ENCODE peak calls at places on chromosomes 7 and 10, in nine cellular contexts. R, Z, I, F, J, V, B, T and H are unnamed samples. For H3K4me1, the result is how much of the 10 kb centered on the place peaks cover.

GRCh38 chr10:114900658-114901057 is 37.3 kb upstream of the TRUB1 start:
- DNase-seq in R (no peak), Z (no peak), I (no peak), F (no peak), J (no peak), V (no peak), B (no peak), T (no peak), H (no peak)

GRCh38 chr7:158035343-158035742 is 552.3 kb downstream of the PTPRN2 start:
- DNase-seq in R (no peak), Z (no peak), I (no peak), F (no peak), J (no peak), V (no peak), B (no peak), T (no peak), H (no peak)

GRCh38 chr7:105890290-105890997 is 14.0 kb upstream of the ATXN7L1 start:
- DNase-seq in R (no peak), Z (no peak), I (peak), F (no peak), J (peak), V (no peak), B (no peak), T (no peak), H (no peak)

GRCh38 chr10:59362991-59363390 is 642 bp upstream of the FAM13C start:
- DNase-seq in R (peak), Z (no peak), I (peak), F (peak), J (peak), V (no peak), B (peak), T (no peak), H (peak)

GRCh38 chr10:91987397-91988037 is 63.9 kb downstream of the BTAF1 start:
- DNase-seq in R (no peak), Z (no peak), I (no peak), F (no peak), J (no peak), V (no peak), B (peak), T (no peak), H (no peak)

GRCh38 chr10:122494833-122495232 is 33.5 kb downstream of the HTRA1 start:
- DNase-seq in R (no peak), Z (peak), I (peak), F (no peak), J (peak), V (no peak), B (no peak), T (peak), H (peak)

GRCh38 chr7:134024729-134025128 is 102.4 kb upstream of the LRGUK start:
- DNase-seq in R (no peak), Z (no peak), I (no peak), F (no peak), J (peak), V (no peak), B (peak), T (no peak), H (no peak)

GRCh38 chr7:36153571-36154097 is 580 bp downstream of the EEPD1 start:
- DNase-seq in R (peak), Z (no peak), I (no peak), F (no peak), J (no peak), V (no peak), B (no peak), T (no peak), H (peak)

GRCh38 chr10:69953851-69954250 is 98.8 kb upstream of the MACROH2A2 start:
- DNase-seq in R (no peak), Z (no peak), I (peak), F (no peak), J (no peak), V (no peak), B (no peak), T (no peak), H (no peak)

GRCh38 chr7:28890137-28890536 is 68.0 kb downstream of the TRIL start:
- DNase-seq in R (peak), Z (peak), I (no peak), F (no peak), J (no peak), V (no peak), B (no peak), T (no peak), H (no peak)

GRCh38 chr7:137080516-137081203 is 212.2 kb downstream of the CHRM2 start:
- DNase-seq in R (no peak), Z (no peak), I (no peak), F (no peak), J (peak), V (no peak), B (no peak), T (no peak), H (no peak)

GRCh38 chr10:119637631-119638030 is 13.5 kb upstream of the BAG3 start:
- DNase-seq in R (no peak), Z (no peak), I (no peak), F (no peak), J (no peak), V (no peak), B (no peak), T (no peak), H (no peak)

GRCh38 chr7:45937301-45937700 is 16.2 kb upstream of the IGFBP3 start:
- DNase-seq in R (no peak), Z (no peak), I (no peak), F (no peak), J (no peak), V (no peak), B (no peak), T (no peak), H (no peak)

GRCh38 chr10:124705817-124706461 is 38.2 kb downstream of the FAM53B start:
- DNase-seq in R (no peak), Z (no peak), I (no peak), F (no peak), J (no peak), V (no peak), B (no peak), T (no peak), H (no peak)

GRCh38 chr10:124703778-124704427 is 40.3 kb downstream of the FAM53B start:
- DNase-seq in R (no peak), Z (no peak), I (no peak), F (no peak), J (no peak), V (no peak), B (no peak), T (no peak), H (no peak)

GRCh38 chr10:124703372-124703771 is 40.8 kb downstream of the FAM53B start:
- DNase-seq in R (no peak), Z (no peak), I (no peak), F (no peak), J (no peak), V (no peak), B (no peak), T (no peak), H (no peak)

GRCh38 chr10:124705021-124705740 is 39.0 kb downstream of the FAM53B start:
- DNase-seq in R (no peak), Z (no peak), I (no peak), F (no peak), J (no peak), V (no peak), B (no peak), T (no peak), H (no peak)

GRCh38 chr10:124704428-124704805 is 39.8 kb downstream of the FAM53B start:
- DNase-seq in R (no peak), Z (no peak), I (no peak), F (no peak), J (no peak), V (no peak), B (no peak), T (no peak), H (no peak)
- H3K4me1 ChIP-seq in R (under half), Z (under half), I (under half), F (under half), J (under half), V (under half), B (under half), T (under half), H (under half)

GRCh38 chr7:155450828-155451521 is 7.0 kb upstream of the EN2 start:
- DNase-seq in R (peak), Z (no peak), I (no peak), F (no peak), J (no peak), V (no peak), B (no peak), T (no peak), H (no peak)

GRCh38 chr7:155450558-155450827 is 7.4 kb upstream of the EN2 start:
- DNase-seq in R (no peak), Z (no peak), I (no peak), F (no peak), J (no peak), V (no peak), B (no peak), T (no peak), H (no peak)

GRCh38 chr7:155449008-155449879 is 8.7 kb upstream of the EN2 start:
- DNase-seq in R (peak), Z (no peak), I (no peak), F (peak), J (no peak), V (no peak), B (no peak), T (no peak), H (no peak)

GRCh38 chr7:155448632-155449007 is 9.3 kb upstream of the EN2 start:
- DNase-seq in R (peak), Z (no peak), I (no peak), F (peak), J (no peak), V (no peak), B (no peak), T (no peak), H (no peak)

DNA sequence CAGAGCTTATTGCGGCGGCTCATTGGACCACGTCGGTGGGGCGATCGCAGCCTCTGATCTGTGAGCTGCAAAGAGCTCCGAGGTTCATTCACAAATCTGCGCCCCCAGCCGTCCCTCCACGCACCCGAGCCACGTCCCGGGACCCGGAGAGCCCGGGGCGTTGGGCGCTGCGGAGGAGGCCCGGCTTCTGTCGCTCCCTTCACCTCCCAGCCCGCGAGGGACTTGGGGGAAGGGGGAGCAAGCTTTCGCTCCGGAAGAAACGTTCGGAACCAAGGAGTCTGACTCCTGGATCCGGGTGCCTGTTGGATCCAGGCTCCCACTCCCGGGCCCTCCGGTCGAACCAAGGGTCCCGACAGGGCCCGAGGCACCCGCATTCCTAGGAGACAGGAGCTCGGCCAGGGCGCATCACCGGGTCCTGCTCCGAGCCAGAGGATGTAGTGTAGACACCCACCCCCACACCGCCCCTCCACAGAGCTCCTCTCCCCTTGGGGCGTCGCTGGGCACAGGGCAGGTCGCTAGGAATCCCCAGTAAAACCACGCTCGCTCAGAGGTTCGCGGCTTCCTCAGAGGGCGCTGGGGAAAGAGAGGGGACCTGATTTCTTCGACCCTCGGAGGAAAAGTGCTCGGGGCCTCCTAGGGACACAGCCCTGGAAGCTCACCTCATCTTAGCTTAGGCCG is 7.9 kb upstream of the EN2 start:
- DNase-seq in R (peak), Z (no peak), I (no peak), F (no peak), J (no peak), V (no peak), B (no peak), T (no peak), H (no peak)
- TF ChIP-seq EZH2 in R (peak), Z (no peak), I (no peak), F (peak), J (peak), V (peak), B (peak), T (no peak), H (no peak)

GRCh38 chr7:50315193-50315592 is 10.7 kb downstream of the IKZF1 start:
- DNase-seq in R (no peak), Z (no peak), I (no peak), F (no peak), J (no peak), V (no peak), B (no peak), T (no peak), H (no peak)
- H3K4me1 ChIP-seq in R (half or more), Z (under half), I (under half), F (under half), J (under half), V (under half), B (under half), T (under half), H (under half)

DNA sequence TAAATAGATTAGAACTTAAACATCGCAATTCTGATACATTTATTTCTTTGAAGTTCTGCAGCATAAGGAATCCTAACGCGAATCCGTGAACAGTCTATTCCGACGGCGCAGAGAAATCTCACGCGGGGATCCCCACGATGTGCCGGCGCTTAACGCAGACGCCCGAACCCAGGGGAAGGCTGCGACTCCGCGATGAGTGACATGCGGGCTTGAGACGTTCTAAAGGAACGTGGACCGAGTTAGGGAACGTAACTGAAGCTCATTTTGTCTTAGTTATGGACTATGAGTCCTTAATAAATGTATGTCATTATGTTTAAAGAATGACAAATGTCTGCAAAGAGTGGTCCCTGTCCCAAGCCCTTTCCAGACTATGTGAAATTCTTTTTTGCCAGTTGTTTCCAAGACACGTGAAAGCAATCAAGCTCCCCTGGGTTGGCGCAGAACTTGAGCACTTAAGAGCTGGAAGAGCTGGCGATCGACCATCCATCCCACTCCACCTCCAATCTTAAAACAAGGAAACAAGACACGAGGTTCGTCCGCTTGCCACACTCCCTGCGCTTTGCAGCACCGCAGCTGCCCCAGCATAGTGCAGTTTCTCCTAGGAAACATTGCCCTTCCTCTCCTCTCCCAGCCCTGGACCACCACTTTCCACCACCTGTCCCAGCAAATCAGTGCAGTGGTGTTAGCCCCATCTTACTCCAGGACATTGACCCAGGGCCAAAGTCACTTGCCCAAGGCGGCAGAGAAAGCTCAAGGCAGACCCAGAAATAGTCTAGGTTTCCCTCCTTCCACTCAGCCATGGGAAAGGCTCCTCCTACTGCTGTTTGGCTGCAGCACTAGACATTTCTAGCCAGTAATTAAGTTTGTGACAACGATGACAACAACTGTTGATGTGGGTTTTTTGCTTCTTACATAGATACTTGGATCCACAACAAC is 1.2 kb upstream of the PARD3 start:
- DNase-seq in R (peak), Z (peak), I (no peak), F (peak), J (peak), V (no peak), B (peak), T (no peak), H (peak)
- TF ChIP-seq EZH2 in R (peak), Z (no peak), I (no peak), F (peak), J (peak), V (no peak), B (no peak), T (no peak), H (no peak)

GRCh38 chr10:21401196-21401595 is 124.3 kb downstream of the SKIDA1 start:
- DNase-seq in R (no peak), Z (no peak), I (no peak), F (no peak), J (peak), V (no peak), B (no peak), T (no peak), H (no peak)
- H3K4me1 ChIP-seq in R (under half), Z (under half), I (under half), F (under half), J (under half), V (under half), B (under half), T (under half), H (under half)

GRCh38 chr7:26372738-26373137 is 81.1 kb downstream of the SNX10 start:
- DNase-seq in R (no peak), Z (no peak), I (no peak), F (no peak), J (no peak), V (no peak), B (no peak), T (no peak), H (no peak)
- TF ChIP-seq EZH2 in R (no peak), Z (no peak), I (no peak), F (no peak), J (no peak), V (no peak), B (no peak), T (no peak), H (no peak)

DNA sequence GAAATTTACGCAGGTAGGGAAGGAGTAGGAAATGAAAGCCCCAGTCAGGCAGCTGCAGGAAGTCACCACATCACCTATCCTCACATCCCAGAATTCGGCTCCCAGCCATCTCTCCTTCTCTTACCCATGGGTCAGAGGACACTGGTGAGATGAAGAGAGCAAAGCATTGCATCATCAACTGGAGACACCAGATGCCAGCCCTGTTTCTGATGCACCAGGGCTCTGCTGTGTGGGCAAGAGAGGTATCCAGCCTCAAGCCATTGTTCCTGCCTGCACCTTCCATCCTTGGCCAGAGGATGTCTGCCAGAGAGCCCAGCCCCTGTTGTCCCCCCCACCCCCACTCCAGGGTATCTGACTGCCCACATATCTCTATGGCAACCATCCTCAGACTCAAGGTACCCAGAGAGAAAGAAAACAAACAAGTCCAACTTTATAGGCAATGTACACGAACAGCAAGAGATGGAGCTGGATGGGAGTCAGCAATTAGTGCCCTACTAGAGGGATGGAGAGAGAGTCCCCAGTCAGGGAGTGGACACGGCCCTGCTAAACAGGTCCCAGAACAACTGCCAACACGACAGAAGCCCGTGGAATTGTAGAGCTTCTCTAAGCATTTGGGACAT is 3.0 kb downstream of the CAMK2G start:
- DNase-seq in R (no peak), Z (no peak), I (no peak), F (no peak), J (no peak), V (no peak), B (no peak), T (no peak), H (no peak)
- H3K4me1 ChIP-seq in R (under half), Z (half or more), I (under half), F (under half), J (under half), V (under half), B (under half), T (under half), H (under half)

DNA sequence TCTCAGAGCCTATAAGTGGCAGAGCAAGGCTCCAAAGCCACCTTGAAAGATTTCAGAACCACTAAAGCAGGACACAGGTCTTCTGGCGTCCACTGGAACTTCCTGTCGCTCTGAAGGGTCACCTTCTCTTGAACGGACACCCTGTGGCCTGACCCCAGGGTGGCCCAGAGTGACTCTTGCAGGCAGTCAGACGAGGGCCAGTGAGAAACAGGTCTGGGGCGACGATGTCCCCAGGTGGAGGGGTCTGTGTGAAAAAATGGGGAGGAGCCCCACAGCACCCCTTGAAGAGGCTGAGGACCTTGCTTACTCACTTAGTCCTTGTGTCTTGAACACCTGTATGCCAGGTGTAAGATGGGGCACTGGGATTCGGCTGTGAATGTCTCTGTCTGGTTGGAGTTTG is 946 bp upstream of the RASGEF1A start:
- DNase-seq in R (no peak), Z (no peak), I (no peak), F (no peak), J (no peak), V (no peak), B (no peak), T (no peak), H (no peak)
- TF ChIP-seq EZH2 in R (no peak), Z (no peak), I (no peak), F (no peak), J (no peak), V (no peak), B (no peak), T (no peak), H (no peak)

GRCh38 chr7:76333388-76334101 is 25.2 kb downstream of the YWHAG start:
- DNase-seq in R (no peak), Z (no peak), I (no peak), F (no peak), J (no peak), V (no peak), B (no peak), T (no peak), H (no peak)

GRCh38 chr7:76338298-76339084 is 20.3 kb downstream of the YWHAG start:
- DNase-seq in R (no peak), Z (peak), I (peak), F (no peak), J (peak), V (no peak), B (no peak), T (no peak), H (peak)

GRCh38 chr7:76337147-76337546 is 21.6 kb downstream of the YWHAG start:
- DNase-seq in R (no peak), Z (no peak), I (no peak), F (no peak), J (no peak), V (no peak), B (no peak), T (no peak), H (no peak)

GRCh38 chr7:76334320-76334967 is 24.3 kb downstream of the YWHAG start:
- DNase-seq in R (no peak), Z (no peak), I (no peak), F (no peak), J (no peak), V (no peak), B (no peak), T (no peak), H (no peak)

DNA sequence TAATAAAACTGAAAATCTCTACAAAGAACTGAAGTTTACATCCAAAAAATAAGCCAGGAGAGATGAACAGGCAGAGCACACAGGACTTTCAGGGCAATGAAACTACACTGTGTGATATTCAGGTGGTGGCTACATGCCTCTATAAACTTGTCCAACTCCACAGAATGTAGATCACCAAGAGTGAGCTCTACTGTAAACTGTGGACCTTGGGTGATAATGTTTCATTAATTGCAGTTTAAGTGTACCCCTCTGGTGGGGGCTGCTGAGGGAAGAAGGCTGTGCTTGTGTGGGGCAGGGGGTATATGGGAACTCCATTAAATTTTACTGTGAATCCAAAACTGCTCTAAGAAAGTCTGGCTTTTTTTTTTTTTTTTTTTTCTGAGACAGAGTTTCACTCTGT is 22.7 kb downstream of the YWHAG start:
- DNase-seq in R (no peak), Z (no peak), I (no peak), F (no peak), J (no peak), V (no peak), B (no peak), T (no peak), H (no peak)
- H3K4me1 ChIP-seq in R (under half), Z (half or more), I (under half), F (under half), J (under half), V (under half), B (under half), T (under half), H (under half)

GRCh38 chr7:151876112-151876898 is 610 bp downstream of the PRKAG2 start:
- DNase-seq in R (peak), Z (peak), I (peak), F (peak), J (peak), V (no peak), B (peak), T (no peak), H (peak)
- TF ChIP-seq EZH2 in R (peak), Z (no peak), I (no peak), F (peak), J (peak), V (peak), B (no peak), T (no peak), H (no peak)